ENCODE peak calls at places on chromosome 15, in five cellular contexts. One of them, this sample, is unnamed.

GRCh38 chr15:92801412-92801773 is 98.7 kb upstream of the CHD2 start:
- DNase-seq in RKO: no peak
- DNase-seq in EH: peak
- DNase-seq in WTC11: no peak
- DNase-seq in KG1: no peak
- DNase-seq in this sample: no peak

GRCh38 chr15:77409259-77410156 is 10.4 kb downstream of the PEAK1 start:
- DNase-seq in RKO: no peak
- DNase-seq in WTC11: no peak
- DNase-seq in EH: peak
- DNase-seq in KG1: peak
- DNase-seq in this sample: peak

GRCh38 chr15:81265256-81265943 is 58.5 kb downstream of the STARD5 start:
- DNase-seq in EH: no peak
- DNase-seq in KG1: no peak
- DNase-seq in RKO: no peak
- DNase-seq in WTC11: no peak
- DNase-seq in this sample: no peak

GRCh38 chr15:101042320-101042719 is 123.2 kb downstream of the LRRK1 start:
- DNase-seq in EH: no peak
- DNase-seq in KG1: no peak
- DNase-seq in WTC11: no peak
- DNase-seq in RKO: no peak
- DNase-seq in this sample: no peak

GRCh38 chr15:37395100-37395468 is 294.7 kb upstream of the MEIS2 start:
- DNase-seq in EH: no peak
- DNase-seq in RKO: no peak
- DNase-seq in WTC11: no peak
- DNase-seq in KG1: no peak
- DNase-seq in this sample: no peak

GRCh38 chr15:39698444-39699390 is 83.9 kb downstream of the FSIP1 start:
- DNase-seq in KG1: no peak
- DNase-seq in WTC11: no peak
- DNase-seq in RKO: no peak
- DNase-seq in EH: no peak
- DNase-seq in this sample: no peak

GRCh38 chr15:93483923-93484322 is 394.9 kb upstream of the RGMA start:
- DNase-seq in KG1: no peak
- DNase-seq in WTC11: no peak
- DNase-seq in EH: no peak
- DNase-seq in RKO: no peak
- DNase-seq in this sample: no peak

GRCh38 chr15:77983708-77984445 is 93.6 kb downstream of the TBC1D2B start:
- DNase-seq in RKO: no peak
- DNase-seq in KG1: no peak
- DNase-seq in WTC11: no peak
- DNase-seq in EH: no peak
- DNase-seq in this sample: no peak

GRCh38 chr15:74365619-74366445 is 1.6 kb downstream of the CYP11A1 start:
- DNase-seq in WTC11: peak
- DNase-seq in KG1: no peak
- DNase-seq in EH: peak
- DNase-seq in RKO: no peak
- DNase-seq in this sample: no peak

GRCh38 chr15:52021128-52021671 is 2.2 kb downstream of the MAPK6 start:
- DNase-seq in RKO: peak
- DNase-seq in WTC11: no peak
- DNase-seq in KG1: peak
- DNase-seq in EH: peak
- DNase-seq in this sample: peak

GRCh38 chr15:62059818-62060115 is 480 bp downstream of the VPS13C start:
- DNase-seq in KG1: peak
- DNase-seq in WTC11: peak
- DNase-seq in EH: peak
- DNase-seq in RKO: peak
- DNase-seq in this sample: no peak

GRCh38 chr15:57556040-57556439 is 35.7 kb upstream of the MYZAP start:
- DNase-seq in KG1: no peak
- DNase-seq in WTC11: no peak
- DNase-seq in RKO: no peak
- DNase-seq in EH: no peak
- DNase-seq in this sample: no peak

GRCh38 chr15:62125763-62126162 is 39.3 kb downstream of the C2CD4B start:
- DNase-seq in KG1: no peak
- DNase-seq in RKO: peak
- DNase-seq in WTC11: no peak
- DNase-seq in EH: peak
- DNase-seq in this sample: no peak

GRCh38 chr15:31080618-31081017 is 20.9 kb downstream of the TRPM1 start:
- DNase-seq in RKO: no peak
- DNase-seq in EH: no peak
- DNase-seq in KG1: no peak
- DNase-seq in WTC11: peak
- DNase-seq in this sample: no peak

GRCh38 chr15:69056365-69056764 is 41.9 kb downstream of the NOX5 start:
- DNase-seq in RKO: no peak
- DNase-seq in WTC11: no peak
- DNase-seq in KG1: no peak
- DNase-seq in EH: no peak
- DNase-seq in this sample: no peak

GRCh38 chr15:79682285-79682684 is 214.5 kb downstream of the MTHFS start:
- DNase-seq in EH: peak
- DNase-seq in WTC11: no peak
- DNase-seq in KG1: no peak
- DNase-seq in RKO: peak
- DNase-seq in this sample: no peak

GRCh38 chr15:34241376-34242350 is 16.8 kb downstream of the EMC4 start:
- DNase-seq in EH: peak
- DNase-seq in RKO: peak
- DNase-seq in KG1: no peak
- DNase-seq in WTC11: no peak
- DNase-seq in this sample: no peak

GRCh38 chr15:88126695-88127476 is 129.7 kb downstream of the NTRK3 start:
- DNase-seq in RKO: no peak
- DNase-seq in KG1: no peak
- DNase-seq in EH: no peak
- DNase-seq in WTC11: no peak
- DNase-seq in this sample: no peak

This sample was measured in SK-N-MC.